ENCODE peak calls at places on chromosomes 4 and X, in four cellular contexts. M is A549, L is fibroblast of pulmonary artery, U is fibroblast of the aortic adventitia. E is an unnamed sample.

GRCh38 chrX:120732461-120732860 is 102.6 kb upstream of the C1GALT1C1 start:
- DNase-seq in M (no peak), L (no peak), U (peak; percentile 8), E (no peak)

GRCh38 chrX:15855562-15856256 is 1.1 kb upstream of the AP1S2 start:
- DNase-seq in M (no peak), L (no peak), U (no peak), E (no peak)

GRCh38 chr4:7650606-7651400 is 216.1 kb upstream of the PSAPL1 start:
- DNase-seq in M (no peak), L (no peak), U (no peak), E (no peak)

GRCh38 chr4:1684756-1685603 is 867 bp upstream of the FAM53A start:
- DNase-seq in M (no peak), L (no peak), U (no peak), E (no peak)

GRCh38 chr4:158775091-158775651 is 6.3 kb downstream of the FNIP2 start:
- DNase-seq in M (no peak), L (peak; percentile 79), U (peak; percentile 92), E (no peak)

GRCh38 chrX:37746268-37746931 is 33.5 kb upstream of the CYBB start:
- DNase-seq in M (no peak), L (no peak), U (no peak), E (no peak)

GRCh38 chrX:150256297-150256650 is 106.8 kb upstream of the MAMLD1 start:
- DNase-seq in M (no peak), L (no peak), U (no peak), E (peak; percentile 21)

GRCh38 chr4:112060212-112060611 is 85.0 kb upstream of the FAM241A start:
- DNase-seq in M (peak; percentile 6), L (peak; percentile 45), U (peak; percentile 36), E (no peak)

GRCh38 chr4:116788723-116789122 is 296.7 kb downstream of the TRAM1L1 start:
- DNase-seq in M (no peak), L (no peak), U (no peak), E (no peak)

GRCh38 chr4:165600959-165601674 is 222.3 kb downstream of the CPE start:
- DNase-seq in M (no peak), L (no peak), U (no peak), E (no peak)

GRCh38 chrX:110989447-110989846 is 106.5 kb upstream of the PAK3 start:
- DNase-seq in M (no peak), L (no peak), U (no peak), E (no peak)

GRCh38 chr4:156946508-156947197 is 24.9 kb downstream of the PDGFC start:
- DNase-seq in M (peak; percentile 18), L (peak; percentile 93), U (peak; percentile 96), E (no peak)

GRCh38 chrX:130994671-130995070 is 63.5 kb upstream of the ARHGAP36 start:
- DNase-seq in M (peak; percentile 16), L (peak; percentile 12), U (peak; percentile 18), E (no peak)

GRCh38 chrX:32673193-32673592 is 538.2 kb downstream of the DMD start:
- DNase-seq in M (no peak), L (peak; percentile 5), U (no peak), E (no peak)

GRCh38 chr4:173420821-173421220 is 21.9 kb upstream of the SCRG1 start:
- DNase-seq in M (no peak), L (no peak), U (peak; percentile 63), E (no peak)

GRCh38 chr4:187017156-187017555 is 293.5 kb upstream of the FAT1 start:
- DNase-seq in M (no peak), L (no peak), U (no peak), E (no peak)

GRCh38 chrX:19174401-19175025 is 52.2 kb upstream of the ADGRG2 start:
- DNase-seq in M (peak; percentile 39), L (peak; percentile 30), U (peak; percentile 78), E (no peak)

GRCh38 chr4:155960522-155960921 is 6.9 kb upstream of the CTSO start:
- DNase-seq in M (no peak), L (peak; percentile 82), U (peak; percentile 52), E (no peak)

GRCh38 chr4:154566639-154567204 is 3.9 kb downstream of the FGB start:
- DNase-seq in M (no peak), L (no peak), U (no peak), E (no peak)

GRCh38 chr4:105786748-105787147 is 78.2 kb downstream of the GSTCD start:
- DNase-seq in M (no peak), L (no peak), U (no peak), E (no peak)

GRCh38 chr4:73662709-73663546 is 42.7 kb upstream of the RASSF6 start:
- DNase-seq in M (peak; percentile 19), L (peak; percentile 89), U (peak; percentile 85), E (no peak)

GRCh38 chrX:22674947-22675346 is 324.8 kb upstream of the DDX53 start:
- DNase-seq in M (no peak), L (no peak), U (no peak), E (no peak)

GRCh38 chrX:131836161-131836560 is 186.9 kb upstream of the STK26 start:
- DNase-seq in M (no peak), L (no peak), U (no peak), E (no peak)

GRCh38 chr4:3750334-3750733 is 15.9 kb upstream of the ADRA2C start:
- DNase-seq in M (no peak), L (no peak), U (no peak), E (no peak)

GRCh38 chrX:69504626-69505612 is 793 bp downstream of the NALF2 start:
- DNase-seq in M (no peak), L (no peak), U (no peak), E (no peak)

GRCh38 chr4:40978548-40978947 is 228.8 kb downstream of the NSUN7 start:
- DNase-seq in M (no peak), L (no peak), U (no peak), E (no peak)

GRCh38 chrX:65463550-65463949 is 71.0 kb downstream of the LAS1L start:
- DNase-seq in M (no peak), L (peak; percentile 73), U (peak; percentile 56), E (no peak)

GRCh38 chrX:39749135-39749534 is 348.6 kb downstream of the BCOR start:
- DNase-seq in M (no peak), L (no peak), U (no peak), E (no peak)

GRCh38 chrX:13464599-13465275 is 104.7 kb upstream of the EGFL6 start:
- DNase-seq in M (no peak), L (no peak), U (peak; percentile 27), E (no peak)

GRCh38 chr4:42654606-42655005 is 2.3 kb downstream of the ATP8A1 start:
- DNase-seq in M (no peak), L (peak; percentile 62), U (peak; percentile 90), E (no peak)

GRCh38 chr4:78074747-78075146 is 17.6 kb downstream of the FRAS1 start:
- DNase-seq in M (no peak), L (no peak), U (no peak), E (no peak)

GRCh38 chrX:109931677-109932076 is 71.2 kb upstream of the TMEM164 start:
- DNase-seq in M (no peak), L (no peak), U (no peak), E (no peak)

GRCh38 chrX:152640039-152640818 is 2.5 kb downstream of the GABRQ start:
- DNase-seq in M (peak; percentile 13), L (no peak), U (peak; percentile 1), E (no peak)

GRCh38 chr4:147345662-147346061 is 135.2 kb upstream of the EDNRA start:
- DNase-seq in M (no peak), L (no peak), U (no peak), E (no peak)

GRCh38 chr4:118033148-118034060 is 882 bp upstream of the NDST3 start:
- DNase-seq in M (peak; percentile 11), L (peak; percentile 25), U (peak; percentile 13), E (no peak)

GRCh38 chr4:128917781-128918180 is 108.3 kb downstream of the JADE1 start:
- DNase-seq in M (no peak), L (no peak), U (no peak), E (no peak)

GRCh38 chr4:169270156-169270809 is 473 bp downstream of the SH3RF1 start:
- DNase-seq in M (peak; percentile 28), L (peak; percentile 59), U (peak; percentile 58), E (peak; percentile 89)

GRCh38 chr4:5893013-5893580 is at the start of gene CRMP1:
- DNase-seq in M (no peak), L (no peak), U (no peak), E (no peak)

GRCh38 chrX:119134466-119134865 is 6.9 kb upstream of the KIAA1210 start:
- DNase-seq in M (no peak), L (no peak), U (no peak), E (no peak)
- TF ChIP-seq CTCF in M (no peak), L (no peak), U (no peak), E (no peak)

DNA sequence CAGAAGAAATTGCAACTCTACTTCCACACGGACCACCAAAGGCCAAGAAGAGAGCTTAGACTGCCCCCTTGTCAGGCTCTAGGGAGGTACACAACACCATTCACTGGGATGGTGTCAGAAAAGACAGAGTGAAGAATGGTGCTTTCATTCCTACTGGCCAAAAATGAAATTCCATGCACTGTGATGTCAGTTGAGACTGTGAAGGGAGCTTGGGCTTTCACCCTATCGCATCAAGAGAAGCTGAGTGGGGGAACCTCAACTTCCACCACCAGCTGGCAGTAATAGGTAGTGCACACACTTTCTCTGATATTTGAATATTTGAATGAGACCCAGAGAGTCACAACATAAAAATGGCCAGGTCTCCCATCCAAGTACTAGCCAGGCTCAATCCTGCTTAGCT is 65.9 kb downstream of the ZNF711 start:
- DNase-seq in M (no peak), L (no peak), U (no peak), E (no peak)
- TF ChIP-seq CTCF in M (no peak), L (no peak), U (no peak), E (no peak)

DNA sequence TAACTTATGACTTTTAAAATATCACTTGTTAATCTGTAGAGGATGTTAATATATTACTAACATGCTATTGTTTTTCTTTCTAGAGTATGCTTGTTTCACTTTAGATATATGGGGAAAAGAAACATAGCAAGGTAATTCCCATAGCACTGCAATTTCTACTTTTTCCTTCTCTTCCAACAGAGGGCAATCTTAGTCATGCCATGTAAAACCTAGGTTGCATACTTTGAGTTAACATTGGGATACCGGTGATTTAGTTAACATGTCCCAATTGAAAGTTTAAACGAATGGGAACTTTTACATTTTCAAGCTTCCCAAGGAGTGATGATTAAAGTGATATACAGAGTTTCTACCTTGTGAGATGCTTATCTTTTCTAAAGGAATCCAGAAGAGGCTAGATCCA is 89.4 kb upstream of the IL13RA1 start:
- DNase-seq in M (no peak), L (peak; percentile 26), U (peak; percentile 10), E (no peak)
- TF ChIP-seq CTCF in M (peak; percentile 49), L (peak; percentile 36), U (no peak), E (no peak)

GRCh38 chrX:91066104-91066503 is 368.5 kb upstream of the PABPC5 start:
- DNase-seq in M (no peak), L (no peak), U (no peak), E (no peak)
- TF ChIP-seq CTCF in M (no peak), L (no peak), U (no peak), E (no peak)

GRCh38 chrX:10398271-10398670 is 222.1 kb downstream of the MID1 start:
- DNase-seq in M (no peak), L (no peak), U (no peak), E (no peak)
- TF ChIP-seq CTCF in M (no peak), L (no peak), U (no peak), E (no peak)